ENCODE peak calls at places on chromosomes 3 and 15, in five cellular contexts. S is neural progenitor cell, K is HCT116, V is PC-3, W is hepatocyte. Q is an unnamed sample.
A peak's percentile ranks its signal among the peaks of the same experiment; 100 is the strongest.

GRCh38 chr3:120162400-120162799 is 68.2 kb upstream of the GSK3B start:
- DNase-seq in S (no peak), K (no peak), V (no peak), W (no peak), Q (no peak)

GRCh38 chr15:43998607-43999006 is 171.8 kb downstream of the WDR76 start:
- DNase-seq in S (peak; percentile 44), K (no peak), V (no peak), W (peak; percentile 17), Q (no peak)

GRCh38 chr15:85580914-85581313 is 200.5 kb downstream of the AKAP13 start:
- DNase-seq in S (no peak), K (no peak), V (no peak), W (no peak), Q (no peak)

GRCh38 chr15:41544650-41545015 is 576 bp upstream of the RPAP1 start:
- DNase-seq in S (no peak), K (no peak), V (no peak), W (no peak), Q (no peak)

GRCh38 chr3:66993082-66993481 is 5.0 kb upstream of the KBTBD8 start:
- DNase-seq in S (no peak), K (no peak), V (no peak), W (no peak), Q (no peak)

GRCh38 chr15:90059208-90059985 is 42.9 kb downstream of the IDH2 start:
- DNase-seq in S (no peak), K (no peak), V (no peak), W (peak; percentile 50), Q (peak; percentile 96)

GRCh38 chr3:98807011-98807410 is 43.9 kb downstream of the ST3GAL6 start:
- DNase-seq in S (no peak), K (no peak), V (peak; percentile 41), W (no peak), Q (no peak)

GRCh38 chr15:57921371-57921770 is 144.1 kb downstream of the ALDH1A2 start:
- DNase-seq in S (no peak), K (no peak), V (no peak), W (no peak), Q (no peak)

GRCh38 chr15:43872416-43873020 is 45.7 kb downstream of the WDR76 start:
- DNase-seq in S (peak; percentile 82), K (peak; percentile 45), V (peak; percentile 73), W (peak; percentile 88), Q (peak; percentile 41)

GRCh38 chr15:101434032-101434920 is 55.2 kb downstream of the PCSK6 start:
- DNase-seq in S (no peak), K (no peak), V (no peak), W (no peak), Q (no peak)

GRCh38 chr15:74311734-74312444 is 55.6 kb downstream of the CYP11A1 start:
- DNase-seq in S (peak; percentile 73), K (peak; percentile 35), V (peak; percentile 13), W (peak; percentile 43), Q (peak; percentile 36)
- TF ChIP-seq EZH2phosphoT487 in S (no peak), K (no peak), V (no peak), W (no peak), Q (no peak)

GRCh38 chr3:8481380-8481779 is 20.2 kb upstream of the LMCD1 start:
- DNase-seq in S (no peak), K (no peak), V (no peak), W (no peak), Q (no peak)
- TF ChIP-seq CTCF in S (no peak), K (no peak), V (no peak), W (no peak), Q (no peak)

GRCh38 chr15:56459096-56459495 is 5.8 kb downstream of the MNS1 start:
- DNase-seq in S (no peak), K (no peak), V (no peak), W (no peak), Q (no peak)

GRCh38 chr15:56464893-56465520 is at the start of gene MNS1:
- DNase-seq in S (peak; percentile 93), K (peak; percentile 75), V (peak; percentile 95), W (peak; percentile 94), Q (no peak)

GRCh38 chr15:56460947-56461346 is 4.0 kb downstream of the MNS1 start:
- DNase-seq in S (no peak), K (no peak), V (no peak), W (no peak), Q (no peak)

GRCh38 chr15:56456229-56456628 is 8.7 kb downstream of the MNS1 start:
- DNase-seq in S (no peak), K (no peak), V (no peak), W (no peak), Q (no peak)

DNA sequence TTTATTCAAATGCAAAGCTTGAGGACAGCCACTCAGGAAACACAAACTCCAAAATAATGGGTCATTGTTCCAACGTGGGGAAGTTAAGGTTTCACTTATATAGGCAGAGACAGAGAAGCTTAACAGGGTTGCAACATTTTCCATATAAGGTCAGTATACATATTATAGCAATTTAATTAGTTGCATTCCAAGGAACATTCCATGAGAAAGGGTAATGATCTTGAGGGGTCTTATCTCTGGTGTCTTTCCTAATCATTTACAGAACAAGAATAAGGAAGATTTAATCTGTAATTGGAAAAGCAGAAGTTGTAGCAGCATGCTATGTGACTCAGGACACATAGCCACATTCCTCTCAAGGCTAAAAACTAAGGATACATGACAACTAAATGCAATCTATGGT is 4.9 kb downstream of the MNS1 start:
- DNase-seq in S (no peak), K (no peak), V (no peak), W (no peak), Q (no peak)
- TF ChIP-seq EZH2phosphoT487 in S (no peak), K (no peak), V (no peak), W (no peak), Q (no peak)

DNA sequence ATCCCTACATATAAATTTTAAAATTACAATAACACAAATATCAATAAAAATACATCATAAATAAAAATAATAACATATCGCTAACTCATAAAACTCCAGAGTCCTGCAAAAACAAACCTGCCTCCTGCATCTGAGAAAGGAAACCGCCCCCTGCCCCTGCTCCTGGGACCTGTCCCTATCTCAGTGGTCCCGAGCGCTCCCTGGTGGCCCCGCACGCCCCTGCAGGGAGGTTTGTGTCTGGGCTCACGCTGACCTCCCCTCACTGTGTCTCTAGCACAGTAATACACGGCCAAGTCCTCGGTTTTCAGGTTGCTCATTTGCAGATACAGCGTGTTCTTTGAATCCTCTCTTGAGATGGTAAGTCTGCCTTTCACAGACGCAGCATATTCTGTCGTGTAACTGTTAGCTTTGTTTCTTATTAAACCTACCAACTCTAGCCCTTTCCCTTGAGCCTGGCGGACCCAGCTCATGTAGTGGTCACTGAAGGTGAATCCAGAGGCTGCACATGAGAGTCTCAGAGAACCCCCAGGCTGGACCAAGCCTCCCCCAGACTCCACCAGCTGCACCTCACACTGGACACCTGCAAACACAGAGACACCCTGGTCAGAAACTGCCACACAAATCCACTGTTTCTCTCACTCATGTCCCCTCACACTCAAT is 554.1 kb downstream of the GOLGA6L6 start:
- DNase-seq in S (no peak), K (no peak), V (peak; percentile 37), W (no peak), Q (no peak)
- TF ChIP-seq CTCF in S (no peak), K (peak; percentile 14), V (peak; percentile 53), W (no peak), Q (peak; percentile 33)

DNA sequence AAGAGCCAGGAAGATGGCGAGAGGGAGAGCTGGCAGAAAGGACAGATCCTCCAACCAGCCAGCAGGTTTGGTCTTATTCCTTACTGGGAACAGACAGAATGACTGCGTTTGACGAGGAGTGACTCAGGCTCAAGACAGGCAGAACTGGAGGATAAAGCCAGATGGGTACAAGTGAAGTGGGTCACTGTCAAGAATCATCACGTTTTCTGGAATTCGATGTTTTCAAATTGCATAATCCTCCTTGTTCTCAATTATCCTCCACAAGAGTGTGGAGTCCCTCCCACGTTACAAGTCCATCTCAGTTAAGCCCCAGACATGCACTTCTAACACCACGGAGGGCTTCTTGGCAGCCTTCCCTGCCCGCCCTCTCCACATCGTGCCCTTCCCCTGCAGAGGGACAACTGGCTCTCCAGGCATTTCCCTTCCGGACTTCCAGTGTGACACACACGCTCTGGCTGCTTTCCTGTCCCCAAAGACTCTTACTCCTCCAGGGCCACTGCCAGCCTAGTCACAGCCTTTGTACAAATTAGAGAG is 183.1 kb downstream of the CHST2 start:
- DNase-seq in S (no peak), K (no peak), V (peak; percentile 80), W (peak; percentile 29), Q (no peak)
- TF ChIP-seq EZH2phosphoT487 in S (no peak), K (no peak), V (no peak), W (no peak), Q (no peak)

GRCh38 chr3:42635111-42635510 is 18.4 kb upstream of the ZBTB47 start:
- DNase-seq in S (no peak), K (no peak), V (peak; percentile 54), W (no peak), Q (no peak)
- TF ChIP-seq CTCF in S (no peak), K (no peak), V (peak; percentile 54), W (no peak), Q (no peak)

GRCh38 chr3:44557074-44557473 is 2.1 kb downstream of the ZKSCAN7 start:
- DNase-seq in S (no peak), K (no peak), V (no peak), W (no peak), Q (no peak)

GRCh38 chr3:44554626-44555592 is at the start of gene ZKSCAN7:
- DNase-seq in S (peak; percentile 73), K (no peak), V (no peak), W (peak; percentile 74), Q (no peak)

GRCh38 chr3:44561076-44561475 is 6.1 kb downstream of the ZKSCAN7 start:
- DNase-seq in S (no peak), K (no peak), V (no peak), W (no peak), Q (no peak)

DNA sequence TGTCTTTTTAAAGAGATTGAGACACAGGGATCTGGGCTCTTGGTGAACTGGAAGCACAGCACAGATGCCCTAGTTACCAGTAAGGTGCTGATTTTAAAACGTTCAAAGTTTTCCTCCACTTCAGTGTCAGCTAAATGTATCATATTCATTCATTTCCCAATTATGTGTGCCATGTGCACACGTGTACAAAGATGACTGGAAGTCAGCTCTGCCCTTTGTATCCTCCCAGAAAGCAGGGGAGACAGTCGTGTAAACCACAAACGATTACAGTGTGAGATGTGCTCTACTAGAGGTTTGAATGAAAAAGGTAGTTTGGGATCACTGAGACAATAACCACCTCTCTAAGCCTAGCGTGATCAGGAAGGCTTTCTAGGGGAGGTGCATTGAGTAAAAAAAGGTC is 760 bp downstream of the ZKSCAN7 start:
- DNase-seq in S (no peak), K (no peak), V (no peak), W (no peak), Q (no peak)
- TF ChIP-seq EZH2phosphoT487 in S (no peak), K (no peak), V (no peak), W (no peak), Q (no peak)

DNA sequence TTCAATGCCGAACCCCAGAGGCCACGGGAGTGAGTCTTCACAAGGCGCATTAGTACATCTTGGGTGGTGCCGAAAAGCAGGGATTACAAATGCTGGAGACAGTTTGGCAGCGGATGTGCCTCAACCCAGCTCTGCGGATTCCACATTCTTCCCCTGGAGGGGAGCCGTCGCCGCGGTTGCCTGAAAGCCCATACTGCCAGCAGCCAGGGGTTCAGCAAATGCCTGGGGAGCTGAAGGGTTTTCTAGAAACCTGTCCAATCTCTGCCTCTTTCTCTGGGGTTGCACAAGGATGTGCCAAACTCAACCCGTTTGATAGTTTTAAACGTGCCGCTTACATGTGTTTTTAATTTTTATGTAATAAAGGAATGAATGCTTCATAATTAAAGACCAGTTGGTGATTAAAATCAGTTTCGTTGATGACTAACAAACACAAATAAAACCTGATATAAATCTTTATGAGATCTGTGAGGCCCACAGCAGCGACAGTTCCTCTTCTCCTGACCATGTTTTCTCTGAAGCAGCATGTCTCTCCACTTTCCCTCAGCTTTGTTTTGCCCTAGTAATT is 74.6 kb upstream of the LEKR1 start:
- DNase-seq in S (peak; percentile 90), K (no peak), V (no peak), W (peak; percentile 53), Q (no peak)
- TF ChIP-seq CTCF in S (no peak), K (no peak), V (no peak), W (no peak), Q (no peak)

Q was measured in MM.1S.